ENCODE peak calls at places on chromosomes 13 and 19, in four cellular contexts. N is HFFc6, A is ovary, X is amygdala. Q is an unnamed sample.

GRCh38 chr19:19274146-19274545 is 1.0 kb upstream of the TM6SF2 start:
- DNase-seq in X (no peak), A (no peak), N (no peak), Q (no peak)

GRCh38 chr19:47247308-47247990 is 8.9 kb upstream of the CCDC9 start:
- DNase-seq in N (peak; percentile 65), A (peak; percentile 82), X (peak; percentile 51), Q (peak; percentile 84)

GRCh38 chr13:99357149-99357596 is 50.0 kb upstream of the GPR183 start:
- DNase-seq in A (no peak), X (no peak), N (peak; percentile 84), Q (no peak)

GRCh38 chr13:41962994-41963393 is 2.1 kb upstream of the VWA8 start:
- DNase-seq in X (no peak), A (no peak), N (no peak), Q (no peak)

GRCh38 chr19:44777715-44778347 is at the start of gene CBLC:
- DNase-seq in X (no peak), N (no peak), A (no peak), Q (peak; percentile 97)

GRCh38 chr13:103607995-103608394 is 541.8 kb upstream of the SLC10A2 start:
- DNase-seq in X (no peak), A (no peak), N (no peak), Q (no peak)

GRCh38 chr13:39266426-39266825 is 228.2 kb downstream of the NHLRC3 start:
- DNase-seq in N (no peak), A (no peak), X (no peak), Q (peak; percentile 53)

GRCh38 chr13:25608181-25608580 is 236.4 kb downstream of the ATP8A2 start:
- DNase-seq in N (no peak), X (no peak), A (no peak), Q (peak; percentile 66)

GRCh38 chr19:37594982-37595382 is 306 bp downstream of the ZNF540 start:
- DNase-seq in X (peak; percentile 77), N (peak; percentile 73), A (peak; percentile 76), Q (no peak)

GRCh38 chr13:75876371-75877050 is 240.4 kb downstream of the LMO7 start:
- DNase-seq in X (peak; percentile 38), N (peak; percentile 65), A (peak; percentile 68), Q (peak; percentile 59)

GRCh38 chr13:97262058-97262457 is 39.9 kb downstream of the MBNL2 start:
- DNase-seq in N (no peak), X (no peak), A (no peak), Q (no peak)

GRCh38 chr13:50485979-50486935 is 357.2 kb downstream of the DLEU7 start:
- DNase-seq in A (no peak), X (no peak), N (no peak), Q (no peak)

GRCh38 chr13:99315186-99315585 is 8.0 kb upstream of the GPR183 start:
- DNase-seq in A (no peak), N (no peak), X (no peak), Q (no peak)

GRCh38 chr19:41426952-41427646 is at the start of gene B3GNT8:
- DNase-seq in N (peak; percentile 14), X (no peak), A (peak; percentile 86), Q (peak; percentile 98)

GRCh38 chr13:112696001-112696868 is 6.4 kb downstream of the ATP11A start:
- DNase-seq in N (no peak), X (no peak), A (no peak), Q (no peak)

GRCh38 chr19:6126335-6126974 is 9.0 kb upstream of the ACSBG2 start:
- DNase-seq in N (peak; percentile 58), X (no peak), A (no peak), Q (peak; percentile 85)

GRCh38 chr13:49996166-49996915 is 501 bp upstream of the TRIM13 start:
- DNase-seq in N (peak; percentile 88), X (peak; percentile 90), A (peak; percentile 94), Q (peak; percentile 96)

GRCh38 chr19:39428309-39429112 is 7.2 kb downstream of the RPS16 start:
- DNase-seq in X (no peak), N (peak; percentile 67), A (peak; percentile 81), Q (no peak)

GRCh38 chr19:821976-822773 is 420 bp upstream of the PLPPR3 start:
- DNase-seq in X (no peak), N (no peak), A (no peak), Q (no peak)